ENCODE peak calls at places on chromosomes 13 and 19, in six cellular contexts. V is nephron progenitor cell; D is GM20000; Q is IMR-90; B is CD4-positive, alpha-beta T cell; F is lower lobe of right lung. Z is an unnamed sample.

GRCh38 chr13:25300861-25301346 is 521 bp upstream of the NUP58 start:
- DNase-seq in Q (no peak), D (no peak), B (no peak), F (peak; percentile 58), V (no peak), Z (no peak)

GRCh38 chr19:30228113-30228725 is 144.0 kb upstream of the ZNF536 start:
- DNase-seq in F (no peak), D (no peak), B (no peak), V (peak; percentile 72), Q (no peak), Z (peak; percentile 27)

GRCh38 chr19:2478324-2478755 is 2.4 kb downstream of the GADD45B start:
- DNase-seq in D (no peak), F (peak; percentile 86), V (peak; percentile 57), B (peak; percentile 37), Q (peak; percentile 64), Z (no peak)

GRCh38 chr13:52179925-52180324 is 20.5 kb upstream of the NEK3 start:
- DNase-seq in B (no peak), Q (no peak), D (no peak), F (no peak), V (no peak), Z (no peak)

GRCh38 chr13:51501592-51502205 is 48.9 kb upstream of the INTS6 start:
- DNase-seq in Q (peak; percentile 70), F (no peak), D (no peak), V (no peak), B (no peak), Z (no peak)

GRCh38 chr13:86792153-86792651 is 879.0 kb upstream of the SLITRK5 start:
- DNase-seq in V (no peak), F (peak; percentile 23), Q (no peak), B (no peak), D (no peak), Z (no peak)

GRCh38 chr19:42850981-42851717 is 28.4 kb downstream of the PSG1 start:
- DNase-seq in B (no peak), F (no peak), V (no peak), Q (peak; percentile 98), D (no peak), Z (no peak)

GRCh38 chr19:50361290-50362029 is 4.0 kb downstream of the NAPSA start:
- DNase-seq in D (no peak), B (no peak), Q (no peak), V (no peak), F (peak; percentile 78), Z (no peak)

GRCh38 chr19:11345122-11345752 is 831 bp downstream of the TMEM205 start:
- DNase-seq in F (no peak), V (no peak), B (no peak), Q (no peak), D (peak; percentile 8), Z (no peak)

GRCh38 chr13:52713894-52714293 is 25.7 kb downstream of the CNMD start:
- DNase-seq in Q (no peak), F (peak; percentile 65), D (no peak), B (no peak), V (no peak), Z (no peak)

GRCh38 chr19:11479470-11480080 is 1.3 kb downstream of the ELAVL3 start:
- DNase-seq in Q (no peak), D (peak; percentile 78), B (no peak), V (peak; percentile 75), F (no peak), Z (peak; percentile 76)

GRCh38 chr19:39070888-39071287 is 13.3 kb upstream of the ACP7 start:
- DNase-seq in V (no peak), B (no peak), Q (peak; percentile 32), D (no peak), F (no peak), Z (no peak)

GRCh38 chr13:98307744-98308524 is 130.9 kb upstream of the RNF113B start:
- DNase-seq in Q (peak; percentile 88), V (no peak), B (no peak), D (no peak), F (no peak), Z (no peak)

GRCh38 chr13:41457589-41458186 is 338 bp downstream of the RGCC start:
- DNase-seq in D (peak; percentile 61), V (peak; percentile 42), B (no peak), Q (no peak), F (peak; percentile 62), Z (peak; percentile 3)

GRCh38 chr19:49938662-49939061 is 9.4 kb upstream of the NUP62 start:
- DNase-seq in F (no peak), V (no peak), Q (no peak), B (no peak), D (no peak), Z (no peak)

GRCh38 chr19:10116866-10117616 is 2.7 kb downstream of the EIF3G start:
- DNase-seq in B (no peak), F (no peak), Q (no peak), V (no peak), D (no peak), Z (no peak)

GRCh38 chr19:46692918-46693722 is 23.8 kb downstream of the PRKD2 start:
- DNase-seq in Q (no peak), B (no peak), D (no peak), V (no peak), F (no peak), Z (no peak)

GRCh38 chr13:48491423-48492122 is 41.3 kb downstream of the RCBTB2 start:
- DNase-seq in B (no peak), Q (peak; percentile 22), F (no peak), V (no peak), D (no peak), Z (no peak)

GRCh38 chr13:103012611-103013010 is 53.6 kb downstream of the SLC10A2 start:
- DNase-seq in B (no peak), V (no peak), D (no peak), F (no peak), Q (no peak), Z (no peak)

GRCh38 chr13:92954746-92955145 is 271.9 kb upstream of the GPC6 start:
- DNase-seq in D (no peak), V (no peak), Q (peak; percentile 4), B (no peak), F (no peak), Z (no peak)

GRCh38 chr13:40776681-40777165 is 5.7 kb upstream of the MRPS31 start:
- DNase-seq in D (peak; percentile 34), Q (peak; percentile 55), B (peak; percentile 67), F (no peak), V (no peak), Z (no peak)

GRCh38 chr19:28020631-28021315 is 1192.2 kb downstream of the UQCRFS1 start:
- DNase-seq in B (no peak), D (no peak), F (no peak), Q (no peak), V (no peak), Z (no peak)

GRCh38 chr19:51294977-51295375 is 16.5 kb upstream of the IGLON5 start:
- DNase-seq in B (no peak), Q (no peak), D (no peak), V (no peak), F (no peak), Z (no peak)

GRCh38 chr13:96730676-96731075 is 263.6 kb downstream of the OXGR1 start:
- DNase-seq in B (no peak), F (no peak), Q (no peak), D (no peak), V (no peak), Z (no peak)

GRCh38 chr19:39641773-39642172 is 13.9 kb upstream of the LGALS16 start:
- DNase-seq in D (no peak), Q (no peak), V (no peak), B (no peak), F (no peak), Z (no peak)

GRCh38 chr19:812049-812816 is 9.5 kb downstream of the PLPPR3 start:
- DNase-seq in B (no peak), V (no peak), D (peak; percentile 54), Q (no peak), F (no peak), Z (no peak)

GRCh38 chr13:33180009-33180804 is 105.3 kb downstream of the STARD13 start:
- DNase-seq in B (no peak), V (no peak), D (no peak), F (no peak), Q (no peak), Z (no peak)

GRCh38 chr13:79992111-79992510 is 348.8 kb downstream of the SPRY2 start:
- DNase-seq in F (no peak), V (no peak), Q (no peak), B (no peak), D (no peak), Z (no peak)

GRCh38 chr19:10611907-10612306 is 13.4 kb upstream of the SLC44A2 start:
- DNase-seq in V (no peak), B (no peak), Q (no peak), F (no peak), D (no peak), Z (no peak)

GRCh38 chr19:34667349-34668076 is 9.4 kb downstream of the SCGB2B2 start:
- DNase-seq in B (no peak), V (no peak), D (no peak), Q (peak; percentile 27), F (peak; percentile 61), Z (no peak)

GRCh38 chr19:31885280-31885853 is 460.0 kb upstream of the ZNF507 start:
- DNase-seq in V (no peak), B (no peak), F (no peak), Q (no peak), D (no peak), Z (no peak)

GRCh38 chr19:41564515-41565383 is 11.2 kb upstream of the CEACAM21 start:
- DNase-seq in V (no peak), B (no peak), F (no peak), Q (no peak), D (no peak), Z (no peak)

GRCh38 chr19:41570639-41571112 is 5.3 kb upstream of the CEACAM21 start:
- DNase-seq in D (peak; percentile 79), V (peak; percentile 78), F (peak; percentile 91), B (peak; percentile 81), Q (peak; percentile 57), Z (peak; percentile 68)

GRCh38 chr19:41565384-41565730 is 10.6 kb upstream of the CEACAM21 start:
- DNase-seq in V (no peak), F (no peak), B (no peak), D (no peak), Q (no peak), Z (no peak)

GRCh38 chr19:41569481-41570150 is 6.3 kb upstream of the CEACAM21 start:
- DNase-seq in Q (no peak), D (no peak), B (no peak), V (no peak), F (no peak), Z (no peak)

GRCh38 chr19:41570179-41570578 is 5.8 kb upstream of the CEACAM21 start:
- DNase-seq in F (no peak), D (no peak), B (no peak), V (no peak), Q (no peak), Z (no peak)
- TF ChIP-seq CTCF in F (no peak), D (no peak), B (no peak), V (no peak), Q (no peak), Z (no peak)

GRCh38 chr19:19420570-19421301 is 15.3 kb downstream of the GATAD2A start:
- DNase-seq in Q (no peak), B (no peak), D (no peak), V (no peak), F (no peak), Z (no peak)
- TF ChIP-seq CTCF in Q (no peak), B (no peak), D (no peak), V (no peak), F (no peak), Z (no peak)

GRCh38 chr19:45168767-45169351 is 8.1 kb upstream of the NKPD1 start:
- DNase-seq in F (no peak), V (no peak), B (no peak), Q (no peak), D (no peak), Z (no peak)
- TF ChIP-seq CTCF in F (no peak), V (no peak), B (no peak), Q (no peak), D (no peak), Z (no peak)

GRCh38 chr19:55174425-55175116 is 5.5 kb downstream of the SYT5 start:
- DNase-seq in B (no peak), D (no peak), F (no peak), Q (no peak), V (no peak), Z (no peak)
- TF ChIP-seq CTCF in B (no peak), D (no peak), F (no peak), Q (no peak), V (no peak), Z (no peak)

Z was measured in neural crest cell.